ENCODE peak calls at places on chromosomes 16 and 17, in four cellular contexts. K is GM12878, J is H1, D is HepG2. X is an unnamed sample.

GRCh38 chr17:59840329-59840907 is 52.3 kb downstream of the TUBD1 start:
- DNase-seq in K (no peak), J (no peak), D (no peak), X (peak)

GRCh38 chr17:79097226-79098055 is 22.8 kb downstream of the ENGASE start:
- DNase-seq in K (no peak), J (peak), D (no peak), X (no peak)

GRCh38 chr17:19570497-19571151 is 37.0 kb downstream of the SLC47A1 start:
- DNase-seq in K (no peak), J (no peak), D (no peak), X (no peak)

GRCh38 chr17:77858291-77859034 is 100.0 kb upstream of the TNRC6C start:
- DNase-seq in K (no peak), J (no peak), D (no peak), X (no peak)

GRCh38 chr17:27669136-27669535 is 38.1 kb downstream of the LGALS9 start:
- DNase-seq in K (no peak), J (no peak), D (no peak), X (no peak)

GRCh38 chr17:77471984-77472836 is 331.4 kb downstream of the SEC14L1 start:
- DNase-seq in K (no peak), J (no peak), D (no peak), X (peak)

GRCh38 chr17:80263253-80264047 is 2.8 kb downstream of the RNF213 start:
- DNase-seq in K (peak), J (peak), D (peak), X (no peak)

GRCh38 chr16:10876799-10877341 is at the start of gene CIITA:
- DNase-seq in K (peak), J (no peak), D (no peak), X (no peak)

GRCh38 chr17:49338883-49339282 is 23.2 kb downstream of the ZNF652 start:
- DNase-seq in K (no peak), J (no peak), D (no peak), X (no peak)

DNA sequence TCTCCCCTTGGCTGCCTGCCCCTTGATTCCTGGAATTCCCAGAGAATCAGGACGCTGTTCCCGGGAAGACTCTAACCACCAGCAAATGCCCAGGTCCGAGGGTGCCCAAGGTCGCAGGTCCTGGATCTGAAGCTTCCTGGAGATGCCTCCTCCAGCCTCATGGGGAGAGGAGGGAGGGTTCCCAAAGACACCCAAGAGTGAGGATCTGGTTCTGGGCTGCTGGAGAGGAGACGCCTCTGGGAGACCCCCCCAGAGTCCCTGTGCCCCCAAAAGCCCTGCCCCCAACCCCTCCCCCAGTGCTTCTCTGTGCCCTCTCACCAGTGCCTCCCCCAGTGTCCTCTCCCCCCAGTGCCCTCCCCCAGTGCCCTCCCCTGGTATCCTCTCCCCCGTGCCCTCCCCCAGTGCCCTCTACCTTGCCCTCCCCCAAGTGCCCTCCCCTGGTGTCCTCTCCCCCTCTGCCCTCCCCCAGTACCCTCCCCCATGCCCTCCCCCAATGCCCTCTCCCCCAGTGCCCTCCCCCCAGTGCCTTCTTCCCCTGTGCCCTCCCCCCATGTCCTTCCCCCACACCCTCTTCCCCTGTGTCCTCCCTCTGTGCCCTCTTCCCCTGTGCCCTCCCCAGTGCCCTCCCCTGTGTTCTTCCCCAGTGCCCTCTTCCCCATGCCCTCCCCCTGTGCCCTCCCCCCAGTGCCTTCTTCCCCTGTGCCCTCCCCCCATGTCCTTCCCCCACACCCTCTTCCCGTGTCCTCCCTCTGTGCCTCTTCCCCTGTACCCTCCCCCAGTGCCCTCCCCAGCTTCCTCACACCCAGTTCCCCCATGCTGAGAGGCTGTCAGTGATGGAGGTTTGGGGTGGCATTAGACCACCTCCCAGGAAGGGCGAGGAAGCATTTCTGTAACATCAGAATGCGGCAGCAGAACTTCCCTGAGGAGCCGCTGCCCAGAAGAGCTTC is 6.3 kb upstream of the SECTM1 start:
- DNase-seq in K (no peak), J (no peak), D (no peak), X (no peak)
- H3K4me3 ChIP-seq in K (no peak), J (no peak), D (peak), X (peak)

GRCh38 chr16:71443714-71444113 is 1.9 kb upstream of the TLE7 start:
- DNase-seq in K (no peak), J (no peak), D (no peak), X (no peak)

GRCh38 chr16:71439531-71439930 is 2.3 kb downstream of the TLE7 start:
- DNase-seq in K (no peak), J (no peak), D (no peak), X (no peak)

GRCh38 chr16:71440669-71441347 is 1.0 kb downstream of the TLE7 start:
- DNase-seq in K (no peak), J (peak), D (peak), X (no peak)

GRCh38 chr16:71441348-71441781 is 489 bp downstream of the TLE7 start:
- DNase-seq in K (no peak), J (peak), D (no peak), X (no peak)

DNA sequence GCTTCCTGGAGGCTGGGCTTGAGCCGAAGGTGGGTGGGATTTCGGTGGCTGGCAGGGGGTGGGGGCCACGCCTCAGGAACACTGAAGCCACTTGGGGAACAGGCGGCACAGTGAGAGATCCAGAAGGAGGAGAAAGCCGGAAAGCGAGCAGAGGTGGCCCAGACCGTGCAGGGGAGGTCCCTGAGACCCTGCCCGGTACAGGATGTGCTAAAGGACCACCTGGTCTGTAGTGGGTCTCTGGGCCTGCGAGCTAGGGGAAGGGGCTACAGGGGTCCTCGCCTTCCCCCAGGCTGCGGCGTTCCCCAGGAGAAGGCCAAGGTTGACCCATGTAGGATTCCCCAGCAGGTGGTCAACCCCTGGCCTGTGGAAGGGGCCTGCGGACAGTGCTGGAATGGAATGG is at the start of gene TLE7:
- DNase-seq in K (no peak), J (no peak), D (no peak), X (no peak)
- TF ChIP-seq SUZ12 in K (no peak), J (no peak), D (no peak), X (no peak)

DNA sequence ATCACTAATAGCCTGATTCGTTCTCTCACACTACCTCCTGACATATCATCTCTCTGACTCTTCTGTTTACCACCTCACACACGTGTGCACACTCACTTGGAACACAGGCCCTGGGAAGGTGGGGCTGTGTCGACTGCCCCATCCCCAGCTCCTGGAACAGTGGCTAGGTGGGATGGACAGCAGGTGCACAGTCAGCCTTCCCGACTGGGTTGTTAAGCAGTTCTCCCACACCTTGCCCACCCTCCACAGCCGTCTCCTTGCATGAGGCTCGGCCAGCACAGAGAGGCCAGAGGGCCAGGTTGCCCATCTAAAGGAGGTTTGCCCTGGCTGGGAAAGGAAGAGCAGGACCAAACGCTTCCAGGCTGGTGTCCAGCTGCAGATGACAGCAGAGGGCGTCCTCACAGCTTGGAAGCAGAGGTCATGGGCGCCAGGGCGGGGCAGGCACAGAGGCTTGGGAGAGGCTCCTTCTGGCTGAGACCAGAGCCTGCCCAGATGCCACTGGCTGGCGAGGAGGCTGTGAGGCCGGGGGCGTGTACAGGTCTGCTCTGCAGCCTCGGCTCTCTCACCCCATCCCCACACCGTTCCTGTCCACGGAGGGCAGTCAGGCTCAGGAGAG is 92.8 kb downstream of the AMFR start:
- DNase-seq in K (no peak), J (peak), D (peak), X (peak)
- TF ChIP-seq ZNF274 in K (no peak), J (no peak), D (no peak), X (no peak)

GRCh38 chr16:27317738-27318398 is 4.1 kb downstream of the IL4R start:
- DNase-seq in K (no peak), J (no peak), D (no peak), X (no peak)
- H3K4me3 ChIP-seq in K (peak), J (no peak), D (no peak), X (no peak)